ENCODE peak calls at places on chromosomes 12 and 14, in nine cellular contexts. One of them, this sample, is unnamed.

GRCh38 chr12:34395056-34396005 is 373.0 kb downstream of the ALG10 start:
- DNase-seq in A549: no peak
- DNase-seq in GM23248: no peak
- DNase-seq in astrocyte: no peak
- DNase-seq in A673: no peak
- DNase-seq in upper lobe of right lung: peak
- DNase-seq in MG63: no peak
- DNase-seq in tibial artery: peak
- DNase-seq in fibroblast of lung: no peak
- DNase-seq in this sample: no peak

GRCh38 chr12:125065753-125066570 is 727 bp downstream of the AACS start:
- DNase-seq in astrocyte: no peak
- DNase-seq in A549: no peak
- DNase-seq in fibroblast of lung: no peak
- DNase-seq in upper lobe of right lung: no peak
- DNase-seq in MG63: no peak
- DNase-seq in A673: no peak
- DNase-seq in tibial artery: no peak
- DNase-seq in GM23248: peak
- DNase-seq in this sample: no peak

GRCh38 chr14:20530771-20531571 is 25.6 kb downstream of the RNASE10 start:
- DNase-seq in A673: peak
- DNase-seq in fibroblast of lung: peak
- DNase-seq in tibial artery: peak
- DNase-seq in MG63: peak
- DNase-seq in A549: peak
- DNase-seq in upper lobe of right lung: peak
- DNase-seq in astrocyte: peak
- DNase-seq in GM23248: peak
- DNase-seq in this sample: peak

GRCh38 chr12:89783321-89784060 is 74.9 kb upstream of the ATP2B1 start:
- DNase-seq in MG63: peak
- DNase-seq in astrocyte: peak
- DNase-seq in tibial artery: no peak
- DNase-seq in A549: peak
- DNase-seq in GM23248: peak
- DNase-seq in A673: peak
- DNase-seq in fibroblast of lung: peak
- DNase-seq in upper lobe of right lung: no peak
- DNase-seq in this sample: no peak

GRCh38 chr12:6662602-6662905 is 365 bp downstream of the ING4 start:
- DNase-seq in A673: no peak
- DNase-seq in astrocyte: no peak
- DNase-seq in fibroblast of lung: no peak
- DNase-seq in GM23248: no peak
- DNase-seq in A549: no peak
- DNase-seq in MG63: no peak
- DNase-seq in tibial artery: no peak
- DNase-seq in upper lobe of right lung: no peak
- DNase-seq in this sample: no peak

GRCh38 chr12:88401153-88401552 is 179.1 kb downstream of the KITLG start:
- DNase-seq in fibroblast of lung: peak
- DNase-seq in upper lobe of right lung: no peak
- DNase-seq in A673: peak
- DNase-seq in MG63: no peak
- DNase-seq in A549: no peak
- DNase-seq in GM23248: no peak
- DNase-seq in astrocyte: peak
- DNase-seq in tibial artery: no peak
- DNase-seq in this sample: peak

GRCh38 chr12:131380961-131381705 is 329.8 kb upstream of the SFSWAP start:
- DNase-seq in upper lobe of right lung: no peak
- DNase-seq in astrocyte: no peak
- DNase-seq in GM23248: no peak
- DNase-seq in A673: no peak
- DNase-seq in A549: no peak
- DNase-seq in MG63: no peak
- DNase-seq in tibial artery: peak
- DNase-seq in fibroblast of lung: no peak
- DNase-seq in this sample: no peak

GRCh38 chr12:112992541-112993398 is 14.5 kb downstream of the OAS2 start:
- DNase-seq in astrocyte: peak
- DNase-seq in upper lobe of right lung: no peak
- DNase-seq in fibroblast of lung: peak
- DNase-seq in A549: peak
- DNase-seq in A673: peak
- DNase-seq in tibial artery: no peak
- DNase-seq in GM23248: peak
- DNase-seq in MG63: peak
- DNase-seq in this sample: peak

GRCh38 chr12:75933136-75933535 is 98.4 kb downstream of the PHLDA1 start:
- DNase-seq in upper lobe of right lung: no peak
- DNase-seq in GM23248: peak
- DNase-seq in MG63: peak
- DNase-seq in fibroblast of lung: peak
- DNase-seq in A673: no peak
- DNase-seq in tibial artery: no peak
- DNase-seq in A549: peak
- DNase-seq in astrocyte: peak
- DNase-seq in this sample: peak

GRCh38 chr12:121632069-121632970 is 6.0 kb downstream of the ORAI1 start:
- DNase-seq in upper lobe of right lung: no peak
- DNase-seq in tibial artery: no peak
- DNase-seq in astrocyte: no peak
- DNase-seq in A673: no peak
- DNase-seq in MG63: no peak
- DNase-seq in A549: no peak
- DNase-seq in GM23248: no peak
- DNase-seq in fibroblast of lung: no peak
- DNase-seq in this sample: no peak

GRCh38 chr14:20019257-20019865 is at the start of gene OR4K14:
- DNase-seq in MG63: no peak
- DNase-seq in A549: no peak
- DNase-seq in tibial artery: no peak
- DNase-seq in GM23248: no peak
- DNase-seq in upper lobe of right lung: no peak
- DNase-seq in fibroblast of lung: no peak
- DNase-seq in astrocyte: no peak
- DNase-seq in A673: no peak
- DNase-seq in this sample: no peak

GRCh38 chr12:28415755-28416154 is 225.5 kb downstream of the CCDC91 start:
- DNase-seq in A673: no peak
- DNase-seq in fibroblast of lung: peak
- DNase-seq in tibial artery: no peak
- DNase-seq in GM23248: peak
- DNase-seq in MG63: no peak
- DNase-seq in astrocyte: peak
- DNase-seq in upper lobe of right lung: no peak
- DNase-seq in A549: peak
- DNase-seq in this sample: peak

GRCh38 chr12:92411687-92412086 is 266.0 kb upstream of the BTG1 start:
- DNase-seq in fibroblast of lung: no peak
- DNase-seq in astrocyte: no peak
- DNase-seq in A673: no peak
- DNase-seq in GM23248: no peak
- DNase-seq in tibial artery: no peak
- DNase-seq in upper lobe of right lung: no peak
- DNase-seq in MG63: no peak
- DNase-seq in A549: no peak
- DNase-seq in this sample: no peak

GRCh38 chr12:10829994-10830393 is 3.8 kb upstream of the TAS2R10 start:
- DNase-seq in fibroblast of lung: peak
- DNase-seq in MG63: no peak
- DNase-seq in tibial artery: no peak
- DNase-seq in GM23248: peak
- DNase-seq in A673: peak
- DNase-seq in upper lobe of right lung: no peak
- DNase-seq in astrocyte: peak
- DNase-seq in A549: no peak
- DNase-seq in this sample: no peak

GRCh38 chr12:88866881-88867280 is 286.6 kb upstream of the KITLG start:
- DNase-seq in astrocyte: no peak
- DNase-seq in A549: no peak
- DNase-seq in A673: no peak
- DNase-seq in GM23248: peak
- DNase-seq in upper lobe of right lung: no peak
- DNase-seq in tibial artery: no peak
- DNase-seq in MG63: no peak
- DNase-seq in fibroblast of lung: peak
- DNase-seq in this sample: no peak

GRCh38 chr14:96037891-96038557 is 1.1 kb upstream of the C14orf132 start:
- DNase-seq in fibroblast of lung: peak
- DNase-seq in GM23248: peak
- DNase-seq in A549: peak
- DNase-seq in upper lobe of right lung: peak
- DNase-seq in astrocyte: no peak
- DNase-seq in A673: peak
- DNase-seq in MG63: peak
- DNase-seq in tibial artery: peak
- DNase-seq in this sample: peak

GRCh38 chr14:101360045-101360931 is 201.0 kb upstream of the DIO3 start:
- DNase-seq in astrocyte: no peak
- DNase-seq in A673: no peak
- DNase-seq in MG63: no peak
- DNase-seq in upper lobe of right lung: no peak
- DNase-seq in fibroblast of lung: no peak
- DNase-seq in GM23248: peak
- DNase-seq in A549: no peak
- DNase-seq in tibial artery: peak
- DNase-seq in this sample: no peak
- H3K4me3 ChIP-seq in astrocyte: no peak
- H3K4me3 ChIP-seq in A673: no peak
- H3K4me3 ChIP-seq in MG63: no peak
- H3K4me3 ChIP-seq in upper lobe of right lung: no peak
- H3K4me3 ChIP-seq in fibroblast of lung: no peak
- H3K4me3 ChIP-seq in GM23248: no peak
- H3K4me3 ChIP-seq in A549: no peak
- H3K4me3 ChIP-seq in tibial artery: no peak
- H3K4me3 ChIP-seq in this sample: no peak

GRCh38 chr12:110780448-110780847 is 37.8 kb upstream of the PPP1CC start:
- DNase-seq in GM23248: no peak
- DNase-seq in astrocyte: no peak
- DNase-seq in A673: no peak
- DNase-seq in MG63: no peak
- DNase-seq in upper lobe of right lung: no peak
- DNase-seq in A549: no peak
- DNase-seq in tibial artery: no peak
- DNase-seq in fibroblast of lung: no peak
- DNase-seq in this sample: no peak

GRCh38 chr12:110774824-110775223 is 32.1 kb upstream of the PPP1CC start:
- DNase-seq in GM23248: no peak
- DNase-seq in tibial artery: no peak
- DNase-seq in MG63: no peak
- DNase-seq in astrocyte: no peak
- DNase-seq in fibroblast of lung: no peak
- DNase-seq in A673: no peak
- DNase-seq in A549: no peak
- DNase-seq in upper lobe of right lung: no peak
- DNase-seq in this sample: no peak

GRCh38 chr12:110778801-110779577 is 36.3 kb upstream of the PPP1CC start:
- DNase-seq in upper lobe of right lung: no peak
- DNase-seq in GM23248: no peak
- DNase-seq in tibial artery: no peak
- DNase-seq in fibroblast of lung: no peak
- DNase-seq in A549: no peak
- DNase-seq in astrocyte: no peak
- DNase-seq in A673: no peak
- DNase-seq in MG63: no peak
- DNase-seq in this sample: no peak

GRCh38 chr12:110775997-110776396 is 33.3 kb upstream of the PPP1CC start:
- DNase-seq in tibial artery: no peak
- DNase-seq in astrocyte: no peak
- DNase-seq in upper lobe of right lung: no peak
- DNase-seq in GM23248: no peak
- DNase-seq in A673: no peak
- DNase-seq in fibroblast of lung: no peak
- DNase-seq in MG63: no peak
- DNase-seq in A549: no peak
- DNase-seq in this sample: no peak

GRCh38 chr12:110776410-110776809 is 33.7 kb upstream of the PPP1CC start:
- DNase-seq in MG63: no peak
- DNase-seq in A549: no peak
- DNase-seq in astrocyte: no peak
- DNase-seq in fibroblast of lung: no peak
- DNase-seq in tibial artery: no peak
- DNase-seq in A673: no peak
- DNase-seq in GM23248: no peak
- DNase-seq in upper lobe of right lung: no peak
- DNase-seq in this sample: no peak
- H3K4me3 ChIP-seq in MG63: no peak
- H3K4me3 ChIP-seq in A549: no peak
- H3K4me3 ChIP-seq in astrocyte: no peak
- H3K4me3 ChIP-seq in fibroblast of lung: no peak
- H3K4me3 ChIP-seq in tibial artery: no peak
- H3K4me3 ChIP-seq in A673: no peak
- H3K4me3 ChIP-seq in GM23248: no peak
- H3K4me3 ChIP-seq in upper lobe of right lung: no peak
- H3K4me3 ChIP-seq in this sample: no peak

DNA sequence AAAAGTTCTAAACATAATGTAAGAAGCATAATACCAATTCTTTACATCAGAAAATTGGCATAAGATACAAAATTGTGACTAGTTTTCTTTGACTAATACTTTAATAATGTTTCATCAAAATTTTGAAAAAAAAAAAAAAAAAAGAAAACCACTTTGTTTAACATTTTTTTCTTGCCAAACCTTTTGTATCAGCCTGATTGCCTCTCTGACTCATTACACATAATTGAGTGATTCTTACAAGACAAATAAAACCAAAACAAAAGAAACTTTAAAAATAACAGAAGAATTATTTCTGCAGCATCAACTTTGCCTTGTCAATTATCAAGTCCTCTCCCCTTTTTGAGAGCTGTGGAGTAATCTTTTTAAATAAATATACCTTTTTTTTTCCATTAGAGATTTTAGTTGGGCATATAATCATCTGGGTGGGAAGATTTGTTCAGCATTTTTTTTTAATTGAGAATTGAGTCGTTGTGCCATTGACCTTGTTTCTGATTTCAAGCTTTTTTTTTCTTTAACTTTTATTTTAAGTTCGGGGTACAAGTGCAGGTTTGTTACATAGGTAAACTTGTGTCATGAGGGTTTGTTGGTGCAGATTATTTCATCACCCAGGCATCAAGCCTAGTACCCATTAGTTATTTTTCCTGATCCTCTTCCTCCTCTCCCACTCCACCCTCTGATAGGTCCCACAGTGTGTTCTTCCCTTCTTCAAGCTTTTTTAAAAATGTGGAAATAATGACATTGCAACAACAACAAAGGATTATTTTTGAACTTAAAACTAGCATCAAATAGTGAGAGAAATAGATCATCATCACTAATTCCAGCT is 45.8 kb upstream of the HMGA2 start:
- DNase-seq in fibroblast of lung: peak
- DNase-seq in A549: peak
- DNase-seq in A673: no peak
- DNase-seq in MG63: no peak
- DNase-seq in GM23248: peak
- DNase-seq in astrocyte: peak
- DNase-seq in tibial artery: no peak
- DNase-seq in upper lobe of right lung: no peak
- DNase-seq in this sample: peak
- H3K4me3 ChIP-seq in fibroblast of lung: no peak
- H3K4me3 ChIP-seq in A549: no peak
- H3K4me3 ChIP-seq in A673: no peak
- H3K4me3 ChIP-seq in MG63: no peak
- H3K4me3 ChIP-seq in GM23248: peak
- H3K4me3 ChIP-seq in astrocyte: no peak
- H3K4me3 ChIP-seq in tibial artery: no peak
- H3K4me3 ChIP-seq in upper lobe of right lung: no peak
- H3K4me3 ChIP-seq in this sample: no peak

GRCh38 chr14:88613552-88614010 is 50.7 kb downstream of the ZC3H14 start:
- DNase-seq in GM23248: peak
- DNase-seq in astrocyte: peak
- DNase-seq in MG63: peak
- DNase-seq in upper lobe of right lung: no peak
- DNase-seq in A673: no peak
- DNase-seq in fibroblast of lung: peak
- DNase-seq in A549: no peak
- DNase-seq in tibial artery: no peak
- DNase-seq in this sample: peak
- H3K4me3 ChIP-seq in GM23248: peak
- H3K4me3 ChIP-seq in astrocyte: peak
- H3K4me3 ChIP-seq in MG63: no peak
- H3K4me3 ChIP-seq in upper lobe of right lung: no peak
- H3K4me3 ChIP-seq in A673: no peak
- H3K4me3 ChIP-seq in fibroblast of lung: no peak
- H3K4me3 ChIP-seq in A549: no peak
- H3K4me3 ChIP-seq in tibial artery: no peak
- H3K4me3 ChIP-seq in this sample: no peak